ENCODE peak calls at places on chromosomes 13 and 19, in five cellular contexts. Y, R, P, H and M are unnamed samples.
A peak's percentile ranks its signal among the peaks of the same experiment; 100 is the strongest.

GRCh38 chr13:84460989-84461388 is 578.7 kb upstream of the SLITRK1 start:
- DNase-seq in Y (no peak), R (no peak), P (no peak), H (no peak), M (no peak)

GRCh38 chr13:42836930-42837329 is 55.5 kb downstream of the FAM216B start:
- DNase-seq in Y (no peak), R (no peak), P (no peak), H (no peak), M (no peak)

GRCh38 chr19:5086725-5087439 is 118.0 kb downstream of the KDM4B start:
- DNase-seq in Y (no peak), R (no peak), P (no peak), H (no peak), M (no peak)

GRCh38 chr13:106990594-106990993 is 422.7 kb upstream of the ARGLU1 start:
- DNase-seq in Y (no peak), R (peak; percentile 30), P (no peak), H (no peak), M (no peak)

GRCh38 chr13:77596777-77597176 is 61.3 kb downstream of the SCEL start:
- DNase-seq in Y (no peak), R (no peak), P (no peak), H (no peak), M (no peak)

GRCh38 chr13:39016789-39017188 is 21.1 kb downstream of the PROSER1 start:
- DNase-seq in Y (no peak), R (no peak), P (peak; percentile 38), H (no peak), M (no peak)

GRCh38 chr13:25406377-25406776 is 34.6 kb downstream of the ATP8A2 start:
- DNase-seq in Y (no peak), R (no peak), P (no peak), H (no peak), M (no peak)

GRCh38 chr13:60431108-60431700 is 34.2 kb downstream of the TDRD3 start:
- DNase-seq in Y (no peak), R (peak; percentile 18), P (peak; percentile 51), H (no peak), M (peak; percentile 37)

GRCh38 chr19:29288276-29288675 is 75.3 kb upstream of the UQCRFS1 start:
- DNase-seq in Y (no peak), R (no peak), P (no peak), H (no peak), M (no peak)

GRCh38 chr13:24097064-24097463 is 63.5 kb upstream of the SPATA13 start:
- DNase-seq in Y (no peak), R (peak; percentile 32), P (peak; percentile 80), H (no peak), M (peak; percentile 38)

GRCh38 chr19:32677657-32678056 is 2.0 kb downstream of the RGS9BP start:
- DNase-seq in Y (no peak), R (no peak), P (no peak), H (no peak), M (no peak)

GRCh38 chr13:93726173-93727019 is 499.8 kb downstream of the GPC6 start:
- DNase-seq in Y (no peak), R (no peak), P (no peak), H (no peak), M (no peak)

GRCh38 chr13:109747524-109747923 is 38.9 kb downstream of the IRS2 start:
- DNase-seq in Y (no peak), R (no peak), P (no peak), H (no peak), M (no peak)

GRCh38 chr13:32164622-32165268 is 133.2 kb downstream of the FRY start:
- DNase-seq in Y (no peak), R (no peak), P (peak; percentile 49), H (no peak), M (no peak)

GRCh38 chr13:99028890-99029289 is 51.0 kb upstream of the DOCK9 start:
- DNase-seq in Y (no peak), R (no peak), P (peak; percentile 74), H (no peak), M (no peak)

GRCh38 chr19:38319421-38320258 is at the start of gene KCNK6:
- DNase-seq in Y (no peak), R (no peak), P (peak; percentile 49), H (no peak), M (no peak)

GRCh38 chr13:39269004-39269403 is 230.7 kb downstream of the NHLRC3 start:
- DNase-seq in Y (no peak), R (no peak), P (no peak), H (no peak), M (no peak)

GRCh38 chr19:38877781-38878574 is at the start of gene RINL:
- DNase-seq in Y (no peak), R (no peak), P (peak; percentile 83), H (no peak), M (no peak)

GRCh38 chr13:91154954-91155353 is 192.5 kb upstream of the MIR17HG start:
- DNase-seq in Y (no peak), R (no peak), P (no peak), H (no peak), M (no peak)

GRCh38 chr19:56138069-56138468 is 3.0 kb upstream of the ZNF444 start:
- DNase-seq in Y (no peak), R (no peak), P (no peak), H (no peak), M (no peak)

GRCh38 chr19:13119654-13120053 is 1.6 kb downstream of the NACC1 start:
- DNase-seq in Y (no peak), R (no peak), P (no peak), H (no peak), M (no peak)

GRCh38 chr19:4049432-4049831 is 17.3 kb downstream of the ZBTB7A start:
- DNase-seq in Y (no peak), R (no peak), P (no peak), H (no peak), M (no peak)